ENCODE peak calls at places on chromosomes 3 and 15, in nine cellular contexts. Z, J, V, D, K, W, S, U and Y are unnamed samples.

GRCh38 chr15:38696120-38696727 is 131.6 kb upstream of the RASGRP1 start:
- DNase-seq in J (no peak), D (peak), U (no peak), V (no peak), S (no peak), Z (peak), K (no peak), W (no peak), Y (peak)

GRCh38 chr3:61454000-61454399 is 107.4 kb upstream of the PTPRG start:
- DNase-seq in S (no peak), J (no peak), D (no peak), V (no peak), U (no peak), K (no peak), W (no peak), Z (no peak), Y (no peak)

GRCh38 chr3:12980596-12981290 is 92.5 kb downstream of the IQSEC1 start:
- DNase-seq in V (no peak), W (no peak), S (no peak), K (no peak), Z (no peak), U (no peak), D (no peak), J (no peak), Y (no peak)

GRCh38 chr3:52848617-52849016 is 13.8 kb upstream of the MUSTN1 start:
- DNase-seq in V (peak), D (peak), Z (no peak), K (peak), W (no peak), S (no peak), J (peak), U (no peak), Y (no peak)

GRCh38 chr3:69738291-69738690 is 973 bp upstream of the MITF start:
- DNase-seq in J (peak), V (no peak), D (peak), S (no peak), K (no peak), Z (no peak), W (no peak), U (no peak), Y (no peak)

GRCh38 chr3:44058022-44058867 is 183.4 kb upstream of the TOPAZ1 start:
- DNase-seq in K (no peak), U (peak), W (no peak), V (no peak), J (peak), S (no peak), D (peak), Z (no peak), Y (peak)

GRCh38 chr3:197372076-197372661 is 73.8 kb upstream of the DLG1 start:
- DNase-seq in D (peak), W (no peak), V (peak), J (peak), Z (peak), S (no peak), U (no peak), K (peak), Y (no peak)

GRCh38 chr3:158660711-158661110 is 11.7 kb downstream of the LXN start:
- DNase-seq in V (no peak), K (no peak), J (no peak), U (no peak), W (no peak), S (no peak), Z (no peak), D (no peak), Y (no peak)

GRCh38 chr3:134029256-134029733 is 430 bp downstream of the SLCO2A1 start:
- DNase-seq in J (peak), Z (peak), K (peak), S (no peak), U (no peak), V (peak), D (peak), W (no peak), Y (no peak)

GRCh38 chr15:38254065-38254883 is 1.6 kb downstream of the SPRED1 start:
- DNase-seq in W (peak), S (peak), V (peak), J (peak), Z (peak), K (peak), U (peak), D (peak), Y (peak)

GRCh38 chr3:194375473-194375872 is 5.9 kb upstream of the LRRC15 start:
- DNase-seq in Z (no peak), V (no peak), D (no peak), J (no peak), U (no peak), K (no peak), S (no peak), W (no peak), Y (no peak)

GRCh38 chr3:113275876-113276580 is 64.7 kb downstream of the BOC start:
- DNase-seq in U (peak), W (peak), V (no peak), Z (no peak), K (no peak), D (peak), S (peak), J (peak), Y (peak)

GRCh38 chr3:133821767-133822638 is 16.4 kb downstream of the SRPRB start:
- DNase-seq in S (peak), U (no peak), D (peak), J (peak), V (no peak), W (peak), Z (peak), K (no peak), Y (no peak)

GRCh38 chr3:196124608-196125007 is 42.7 kb upstream of the TFRC start:
- DNase-seq in J (no peak), U (no peak), K (no peak), V (no peak), D (no peak), W (no peak), S (no peak), Z (no peak), Y (no peak)

DNA sequence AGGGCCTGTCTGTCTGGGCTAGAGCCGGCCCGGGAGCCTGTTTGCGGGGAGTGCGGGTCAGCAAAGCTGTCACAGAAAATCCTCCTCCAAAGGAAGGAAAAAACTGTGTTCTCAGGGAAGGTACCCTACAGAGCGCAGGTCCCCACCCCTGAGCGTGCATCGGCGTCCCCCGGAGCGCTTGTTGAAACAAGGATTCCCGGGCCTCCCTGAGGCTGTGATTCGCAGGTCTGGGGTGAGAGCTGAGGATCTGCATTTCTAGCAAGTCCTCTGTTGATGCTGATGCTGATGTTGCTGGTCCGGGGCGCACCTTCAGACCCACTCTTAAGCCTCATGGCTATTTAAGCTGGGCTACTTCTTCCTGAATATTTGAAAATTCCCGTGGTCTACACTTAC is 226.3 kb upstream of the IGF1R start:
- DNase-seq in U (no peak), Z (no peak), D (no peak), V (no peak), K (no peak), S (no peak), W (no peak), J (no peak), Y (no peak)
- H3K4me3 ChIP-seq in U (no peak), Z (no peak), D (no peak), V (peak), K (no peak), S (no peak), W (no peak), J (no peak), Y (no peak)

DNA sequence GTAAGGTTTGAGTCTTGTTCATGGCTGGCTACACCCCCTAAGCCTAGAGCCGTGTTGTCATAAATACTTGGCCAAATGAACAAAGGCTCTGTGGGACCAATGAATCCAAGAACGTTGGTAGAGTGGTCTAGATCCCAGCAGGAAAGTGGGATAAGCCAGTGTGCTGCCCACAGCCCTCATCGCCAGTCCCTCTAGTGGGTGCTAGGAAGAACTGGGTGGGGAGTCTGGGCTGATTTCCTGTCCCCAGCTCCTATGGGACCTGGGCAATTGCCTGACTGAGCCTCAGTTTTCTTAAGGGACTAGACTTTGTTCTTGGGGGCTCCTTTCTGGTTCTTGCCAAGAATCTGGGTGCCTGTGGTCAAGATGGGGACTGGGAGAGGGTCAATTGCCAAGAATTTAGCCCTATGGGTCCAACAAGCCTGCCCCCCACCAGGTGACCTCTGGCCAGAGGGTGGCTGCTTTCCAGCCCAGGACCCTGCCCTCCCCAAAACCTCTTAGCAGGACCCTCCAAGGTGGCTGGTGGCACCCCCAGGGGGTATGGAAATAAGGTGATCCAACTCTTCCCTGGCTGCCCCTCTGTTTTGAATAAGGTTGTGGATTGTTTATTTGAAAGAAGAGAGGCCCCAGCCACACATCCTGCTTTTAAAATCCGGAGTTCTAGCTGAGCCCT is 42.7 kb downstream of the SMAD6 start:
- DNase-seq in V (no peak), Z (no peak), D (no peak), S (no peak), W (no peak), J (no peak), K (no peak), U (no peak), Y (no peak)
- TF ChIP-seq CTCF in V (no peak), Z (no peak), D (no peak), S (no peak), W (no peak), J (peak), K (no peak), U (no peak), Y (no peak)

DNA sequence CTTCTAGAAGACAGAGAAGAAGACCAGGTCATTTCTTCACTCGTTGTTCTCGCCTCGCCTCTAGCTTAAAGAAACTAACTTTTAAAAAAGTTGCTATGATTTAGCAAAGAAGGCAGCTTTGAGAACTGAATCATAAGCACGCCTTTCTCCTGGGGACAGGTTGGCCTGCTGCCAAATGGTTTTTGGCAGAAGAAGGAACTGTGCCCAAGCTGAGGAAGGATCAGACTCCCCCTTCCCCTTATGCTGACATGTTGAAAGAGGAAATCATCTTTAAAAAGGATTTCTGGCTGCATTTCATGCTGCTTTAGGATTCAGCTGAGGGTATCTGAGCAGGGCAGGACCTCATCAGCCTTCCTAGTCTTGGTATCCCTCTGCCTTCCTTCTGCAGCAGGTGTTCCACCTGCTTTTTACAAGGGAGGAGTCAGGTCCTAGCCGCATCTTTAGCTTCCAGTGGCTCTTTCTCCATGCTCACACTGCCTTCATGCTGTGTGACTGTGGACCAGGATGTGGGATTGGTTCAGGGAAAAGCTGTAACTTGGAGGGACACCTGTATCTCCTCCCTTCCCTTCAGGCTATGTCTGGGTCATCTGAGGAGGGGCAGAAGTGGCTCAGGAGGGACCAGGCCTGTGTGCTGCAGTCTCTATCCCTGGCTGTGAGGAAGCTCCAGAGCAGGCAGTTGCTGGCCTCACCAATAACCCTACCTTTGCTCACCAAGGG is 34.1 kb upstream of the HACD2 start:
- DNase-seq in U (no peak), D (peak), Z (peak), V (no peak), J (peak), K (peak), W (peak), S (peak), Y (no peak)
- H3K4me3 ChIP-seq in U (no peak), D (no peak), Z (no peak), V (no peak), J (no peak), K (no peak), W (peak), S (no peak), Y (no peak)

DNA sequence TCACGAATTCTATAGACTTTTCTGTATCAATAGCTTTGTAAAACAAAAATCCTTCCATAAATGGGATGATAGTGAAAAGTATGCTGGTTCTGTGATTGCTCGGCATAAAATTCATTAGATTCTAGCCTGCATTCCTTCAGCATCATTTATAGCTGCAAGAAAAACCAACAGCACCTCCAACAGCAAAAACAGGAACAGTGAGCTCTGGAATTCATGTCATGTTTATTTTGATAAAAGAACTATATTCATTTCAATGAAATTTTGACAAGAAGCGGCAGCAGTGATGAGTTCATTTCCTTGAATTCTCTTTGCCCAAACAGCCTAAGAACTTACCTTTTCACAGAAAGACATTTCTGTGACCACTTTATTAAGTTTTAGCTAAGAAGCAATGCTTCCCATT is 515.2 kb upstream of the CCDC54 start:
- DNase-seq in V (no peak), Z (no peak), S (no peak), D (peak), W (no peak), J (peak), K (no peak), U (no peak), Y (no peak)
- TF ChIP-seq CTCF in V (no peak), Z (no peak), S (no peak), D (peak), W (no peak), J (peak), K (no peak), U (no peak), Y (no peak)

GRCh38 chr15:65077981-65078352 is 1.4 kb downstream of the KBTBD13 start:
- DNase-seq in W (peak), K (no peak), V (peak), J (peak), U (no peak), Z (peak), S (peak), D (peak), Y (peak)
- H3K4me3 ChIP-seq in W (no peak), K (no peak), V (no peak), J (no peak), U (no peak), Z (no peak), S (no peak), D (no peak), Y (no peak)